ENCODE peak calls at places on chromosomes 11 and 22, in four cellular contexts. One of them, this sample, is unnamed. For H3K9me3 and H3K4me1, the result is how much of the 10 kb centered on the place peaks cover.

GRCh38 chr22:50169181-50169759 is 1.3 kb upstream of the PANX2 start:
- DNase-seq in H1: no peak
- DNase-seq in GM12878: no peak
- DNase-seq in HepG2: no peak
- DNase-seq in this sample: no peak

GRCh38 chr11:73467505-73467904 is 91.3 kb downstream of the RELT start:
- DNase-seq in H1: no peak
- DNase-seq in GM12878: no peak
- DNase-seq in HepG2: no peak
- DNase-seq in this sample: no peak

GRCh38 chr11:121790435-121790834 is 325.6 kb downstream of the BLID start:
- DNase-seq in H1: no peak
- DNase-seq in GM12878: no peak
- DNase-seq in HepG2: no peak
- DNase-seq in this sample: no peak

GRCh38 chr11:43943357-43943930 is 1.0 kb downstream of the C11orf96 start:
- DNase-seq in H1: no peak
- DNase-seq in GM12878: no peak
- DNase-seq in HepG2: no peak
- DNase-seq in this sample: no peak

GRCh38 chr22:44335903-44336803 is 23.4 kb upstream of the SHISAL1 start:
- DNase-seq in H1: no peak
- DNase-seq in GM12878: no peak
- DNase-seq in HepG2: no peak
- DNase-seq in this sample: no peak

GRCh38 chr11:78270993-78271392 is 82.3 kb downstream of the USP35 start:
- DNase-seq in H1: no peak
- DNase-seq in GM12878: no peak
- DNase-seq in HepG2: no peak
- DNase-seq in this sample: no peak

GRCh38 chr11:76330651-76331050 is 50.3 kb downstream of the THAP12 start:
- DNase-seq in H1: no peak
- DNase-seq in GM12878: no peak
- DNase-seq in HepG2: no peak
- DNase-seq in this sample: no peak

GRCh38 chr22:44023404-44024287 is 456 bp upstream of the PARVB start:
- DNase-seq in H1: peak
- DNase-seq in GM12878: no peak
- DNase-seq in HepG2: no peak
- DNase-seq in this sample: no peak

GRCh38 chr11:95520361-95520760 is 269.2 kb downstream of the FAM76B start:
- DNase-seq in H1: no peak
- DNase-seq in GM12878: no peak
- DNase-seq in HepG2: no peak
- DNase-seq in this sample: no peak

GRCh38 chr11:119859684-119860083 is 130.7 kb upstream of the NECTIN1 start:
- DNase-seq in H1: no peak
- DNase-seq in GM12878: no peak
- DNase-seq in HepG2: no peak
- DNase-seq in this sample: no peak

GRCh38 chr11:113904379-113905101 is at the start of gene HTR3B:
- DNase-seq in H1: no peak
- DNase-seq in GM12878: no peak
- DNase-seq in HepG2: no peak
- DNase-seq in this sample: no peak

GRCh38 chr11:69205929-69206612 is 50.3 kb downstream of the SMIM38 start:
- DNase-seq in H1: no peak
- DNase-seq in GM12878: no peak
- DNase-seq in HepG2: no peak
- DNase-seq in this sample: no peak

GRCh38 chr11:35360059-35360530 is 59.3 kb downstream of the SLC1A2 start:
- DNase-seq in H1: no peak
- DNase-seq in GM12878: no peak
- DNase-seq in HepG2: peak
- DNase-seq in this sample: no peak

GRCh38 chr11:33635161-33635560 is 65.5 kb downstream of the C11orf91 start:
- DNase-seq in H1: no peak
- DNase-seq in GM12878: no peak
- DNase-seq in HepG2: no peak
- DNase-seq in this sample: no peak

GRCh38 chr11:21511835-21512440 is 680.9 kb upstream of the ANO5 start:
- DNase-seq in H1: peak
- DNase-seq in GM12878: no peak
- DNase-seq in HepG2: peak
- DNase-seq in this sample: peak

GRCh38 chr22:36965716-36966115 is 52.3 kb downstream of the CSF2RB start:
- DNase-seq in H1: no peak
- DNase-seq in GM12878: no peak
- DNase-seq in HepG2: no peak
- DNase-seq in this sample: no peak

GRCh38 chr11:96218013-96218412 is 125.0 kb downstream of the MAML2 start:
- DNase-seq in H1: no peak
- DNase-seq in GM12878: no peak
- DNase-seq in HepG2: no peak
- DNase-seq in this sample: no peak

GRCh38 chr11:33891714-33892327 is at the start of gene LMO2:
- DNase-seq in H1: no peak
- DNase-seq in GM12878: no peak
- DNase-seq in HepG2: no peak
- DNase-seq in this sample: no peak

GRCh38 chr11:102479733-102480132 is 27.2 kb upstream of the TMEM123 start:
- DNase-seq in H1: no peak
- DNase-seq in GM12878: no peak
- DNase-seq in HepG2: no peak
- DNase-seq in this sample: no peak

GRCh38 chr11:89201138-89201537 is 23.5 kb downstream of the TYR start:
- DNase-seq in H1: no peak
- DNase-seq in GM12878: no peak
- DNase-seq in HepG2: no peak
- DNase-seq in this sample: no peak

GRCh38 chr11:72321381-72321996 is 77.5 kb upstream of the PHOX2A start:
- DNase-seq in H1: no peak
- DNase-seq in GM12878: no peak
- DNase-seq in HepG2: peak
- DNase-seq in this sample: no peak

GRCh38 chr11:42528471-42528870 is 783.3 kb upstream of the API5 start:
- DNase-seq in H1: no peak
- DNase-seq in GM12878: no peak
- DNase-seq in HepG2: no peak
- DNase-seq in this sample: no peak

GRCh38 chr11:128901655-128902514 is 10.7 kb downstream of the KCNJ5 start:
- DNase-seq in H1: peak
- DNase-seq in GM12878: no peak
- DNase-seq in HepG2: no peak
- DNase-seq in this sample: no peak

GRCh38 chr11:128904872-128905344 is 13.8 kb downstream of the KCNJ5 start:
- DNase-seq in H1: peak
- DNase-seq in GM12878: no peak
- DNase-seq in HepG2: no peak
- DNase-seq in this sample: no peak

GRCh38 chr11:128902515-128903066 is 11.4 kb downstream of the KCNJ5 start:
- DNase-seq in H1: peak
- DNase-seq in GM12878: no peak
- DNase-seq in HepG2: no peak
- DNase-seq in this sample: no peak

GRCh38 chr11:128904303-128904871 is 13.2 kb downstream of the KCNJ5 start:
- DNase-seq in H1: no peak
- DNase-seq in GM12878: no peak
- DNase-seq in HepG2: no peak
- DNase-seq in this sample: no peak

GRCh38 chr11:128903248-128904041 is 12.3 kb downstream of the KCNJ5 start:
- DNase-seq in H1: peak
- DNase-seq in GM12878: no peak
- DNase-seq in HepG2: no peak
- DNase-seq in this sample: no peak
- TF ChIP-seq SUZ12 in H1: peak
- TF ChIP-seq SUZ12 in GM12878: no peak
- TF ChIP-seq SUZ12 in HepG2: no peak
- TF ChIP-seq SUZ12 in this sample: no peak

GRCh38 chr11:70680781-70681281 is 282.5 kb downstream of the CTTN start:
- DNase-seq in H1: no peak
- DNase-seq in GM12878: no peak
- DNase-seq in HepG2: no peak
- DNase-seq in this sample: no peak

GRCh38 chr11:70682056-70682455 is 283.7 kb downstream of the CTTN start:
- DNase-seq in H1: no peak
- DNase-seq in GM12878: no peak
- DNase-seq in HepG2: no peak
- DNase-seq in this sample: no peak

GRCh38 chr11:70678931-70679900 is 280.9 kb downstream of the CTTN start:
- DNase-seq in H1: no peak
- DNase-seq in GM12878: no peak
- DNase-seq in HepG2: no peak
- DNase-seq in this sample: no peak

GRCh38 chr11:70687716-70688115 is 289.4 kb downstream of the CTTN start:
- DNase-seq in H1: no peak
- DNase-seq in GM12878: no peak
- DNase-seq in HepG2: no peak
- DNase-seq in this sample: no peak

GRCh38 chr11:70682760-70683159 is 284.4 kb downstream of the CTTN start:
- DNase-seq in H1: no peak
- DNase-seq in GM12878: no peak
- DNase-seq in HepG2: no peak
- DNase-seq in this sample: no peak
- H3K9me3 ChIP-seq in H1: under half
- H3K9me3 ChIP-seq in GM12878: under half
- H3K9me3 ChIP-seq in HepG2: under half
- H3K9me3 ChIP-seq in this sample: under half

DNA sequence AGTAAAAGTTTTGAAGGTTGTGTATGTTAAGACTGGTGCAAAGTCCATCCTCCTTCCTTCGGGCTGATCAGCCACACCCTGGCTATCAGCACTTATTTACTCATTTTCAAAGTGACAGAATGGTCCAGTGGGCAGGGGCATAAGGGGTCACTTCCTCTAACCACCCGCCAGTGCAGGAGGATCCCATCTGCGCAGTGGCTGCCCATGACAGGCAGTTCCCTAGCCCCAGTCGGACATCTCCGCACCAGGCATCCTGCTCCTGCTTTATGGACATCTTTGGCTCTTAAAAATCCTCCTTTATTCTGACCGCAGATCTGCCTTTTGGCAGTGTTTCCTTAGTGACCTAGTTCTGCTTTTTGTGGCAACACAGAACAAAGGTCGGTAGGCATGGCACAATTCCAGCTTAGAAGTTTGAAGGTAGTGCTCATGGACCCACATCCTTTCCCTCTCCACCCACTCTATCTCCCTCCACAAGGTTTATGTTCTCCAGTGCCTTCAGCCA is 55.9 kb downstream of the BMAL1 start:
- DNase-seq in H1: no peak
- DNase-seq in GM12878: no peak
- DNase-seq in HepG2: peak
- DNase-seq in this sample: no peak
- H3K4me1 ChIP-seq in H1: under half
- H3K4me1 ChIP-seq in GM12878: under half
- H3K4me1 ChIP-seq in HepG2: under half
- H3K4me1 ChIP-seq in this sample: under half

GRCh38 chr11:111798279-111798678 is 32.1 kb upstream of the PPP2R1B start:
- DNase-seq in H1: no peak
- DNase-seq in GM12878: no peak
- DNase-seq in HepG2: no peak
- DNase-seq in this sample: no peak

GRCh38 chr11:111797145-111797581 is 31.0 kb upstream of the PPP2R1B start:
- DNase-seq in H1: no peak
- DNase-seq in GM12878: peak
- DNase-seq in HepG2: no peak
- DNase-seq in this sample: no peak

GRCh38 chr11:111795333-111795985 is 29.3 kb upstream of the PPP2R1B start:
- DNase-seq in H1: no peak
- DNase-seq in GM12878: no peak
- DNase-seq in HepG2: peak
- DNase-seq in this sample: no peak

GRCh38 chr11:111796696-111797095 is 30.5 kb upstream of the PPP2R1B start:
- DNase-seq in H1: no peak
- DNase-seq in GM12878: no peak
- DNase-seq in HepG2: no peak
- DNase-seq in this sample: no peak

GRCh38 chr11:111801135-111801534 is 34.9 kb upstream of the PPP2R1B start:
- DNase-seq in H1: no peak
- DNase-seq in GM12878: no peak
- DNase-seq in HepG2: no peak
- DNase-seq in this sample: no peak
- TF ChIP-seq SUZ12 in H1: no peak
- TF ChIP-seq SUZ12 in GM12878: no peak
- TF ChIP-seq SUZ12 in HepG2: no peak
- TF ChIP-seq SUZ12 in this sample: no peak

DNA sequence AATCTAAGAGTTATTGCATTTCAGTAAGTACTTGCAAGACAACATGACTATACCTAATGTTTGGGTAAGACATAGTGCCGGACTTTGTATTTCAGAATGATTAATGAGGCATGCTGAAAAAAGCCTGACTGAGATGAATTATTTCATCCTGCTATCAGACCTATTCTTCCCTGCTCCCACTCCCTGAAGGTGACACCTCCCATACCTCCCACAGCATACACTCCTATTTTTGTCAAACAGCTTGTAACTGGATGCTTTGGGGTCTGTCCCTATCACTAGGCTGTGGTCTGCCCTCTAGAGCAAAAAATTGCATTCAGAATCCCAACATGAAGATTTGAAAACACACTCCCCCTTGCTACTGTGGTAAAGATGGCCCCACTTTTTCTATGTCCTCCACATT is 10.9 kb upstream of the SCN3B start:
- DNase-seq in H1: no peak
- DNase-seq in GM12878: no peak
- DNase-seq in HepG2: no peak
- DNase-seq in this sample: no peak
- H3K9me3 ChIP-seq in H1: under half
- H3K9me3 ChIP-seq in GM12878: under half
- H3K9me3 ChIP-seq in HepG2: under half
- H3K9me3 ChIP-seq in this sample: under half

This sample was measured in NT2/D1.